ENCODE peak calls at places on chromosomes 1 and 21, in four cellular contexts. Z is NT2/D1, K is ACHN, U is heart right ventricle. P is an unnamed sample.

GRCh38 chr1:248243204-248243603 is 12.0 kb downstream of the OR2M4 start:
- DNase-seq in U (peak; percentile 3), Z (peak; percentile 51), K (peak; percentile 61), P (no peak)

GRCh38 chr1:229434005-229434640 is at the start of gene ACTA1:
- DNase-seq in U (peak; percentile 80), K (no peak), Z (no peak), P (no peak)

GRCh38 chr1:198007687-198008627 is 90.8 kb downstream of the LHX9 start:
- DNase-seq in K (no peak), Z (no peak), U (no peak), P (no peak)

GRCh38 chr1:5645135-5645399 is 347.2 kb downstream of the NPHP4 start:
- DNase-seq in U (no peak), K (no peak), Z (no peak), P (no peak)

GRCh38 chr21:44992608-44993031 is 52.8 kb downstream of the SLX9 start:
- DNase-seq in K (no peak), U (no peak), Z (no peak), P (no peak)

GRCh38 chr1:221837886-221838285 is 96.0 kb upstream of the DUSP10 start:
- DNase-seq in K (no peak), Z (no peak), U (no peak), P (no peak)

GRCh38 chr1:234963180-234963903 is 165.3 kb downstream of the TOMM20 start:
- DNase-seq in Z (no peak), K (peak; percentile 93), U (peak; percentile 84), P (no peak)

GRCh38 chr1:61531725-61532124 is 193.2 kb downstream of the TM2D1 start:
- DNase-seq in Z (no peak), U (no peak), K (no peak), P (no peak)

GRCh38 chr1:42936309-42937078 is 22.2 kb downstream of the SLC2A1 start:
- DNase-seq in K (no peak), Z (no peak), U (no peak), P (no peak)

GRCh38 chr21:38416791-38417190 is 81.5 kb downstream of the ERG start:
- DNase-seq in Z (no peak), K (no peak), U (no peak), P (no peak)

GRCh38 chr1:234091065-234091401 is 186.6 kb downstream of the SLC35F3 start:
- DNase-seq in U (no peak), K (no peak), Z (no peak), P (no peak)

GRCh38 chr1:50271968-50272578 is 151.2 kb downstream of the DMRTA2 start:
- DNase-seq in Z (no peak), U (peak; percentile 21), K (peak; percentile 19), P (no peak)

GRCh38 chr1:54227836-54228435 is 28.0 kb downstream of the MRPL37 start:
- DNase-seq in K (peak; percentile 68), Z (peak; percentile 47), U (no peak), P (no peak)

GRCh38 chr21:41961753-41962152 is 7.9 kb upstream of the C2CD2 start:
- DNase-seq in K (no peak), Z (no peak), U (no peak), P (no peak)

GRCh38 chr21:33299181-33299752 is 25.5 kb upstream of the IFNAR1 start:
- DNase-seq in K (no peak), Z (peak; percentile 9), U (no peak), P (no peak)

GRCh38 chr1:233010164-233010563 is 59.8 kb downstream of the NTPCR start:
- DNase-seq in Z (no peak), K (no peak), U (no peak), P (no peak)

GRCh38 chr1:67626495-67627235 is 58.3 kb upstream of the GADD45A start:
- DNase-seq in U (no peak), Z (no peak), K (no peak), P (no peak)

GRCh38 chr1:60386259-60386658 is 312.7 kb upstream of the C1orf87 start:
- DNase-seq in Z (no peak), K (no peak), U (no peak), P (no peak)

GRCh38 chr1:200675588-200675852 is 5.8 kb upstream of the DDX59 start:
- DNase-seq in U (no peak), Z (no peak), K (no peak), P (no peak)

GRCh38 chr21:34544032-34544496 is 32.1 kb upstream of the KCNE1 start:
- DNase-seq in K (peak; percentile 64), U (peak; percentile 78), Z (peak; percentile 88), P (no peak)

GRCh38 chr1:236860674-236861073 is 65.6 kb downstream of the MTR start:
- DNase-seq in Z (no peak), K (no peak), U (no peak), P (no peak)

P was measured in NCI-H524 treated with DMSO at 0.1 percent for 48 hours.